ENCODE peak calls at places on chromosomes 7 and 10, in seven cellular contexts. One of them, this sample, is unnamed.

GRCh38 chr7:11424006-11424405 is 408.0 kb downstream of the THSD7A start:
- DNase-seq in fibroblast of lung: no peak
- DNase-seq in nephron progenitor cell: no peak
- DNase-seq in neural progenitor cell: no peak
- DNase-seq in IMR-90: no peak
- DNase-seq in fibroblast of villous mesenchyme: no peak
- DNase-seq in endodermal cell: no peak
- DNase-seq in this sample: no peak

GRCh38 chr7:114530074-114530611 is 115.5 kb downstream of the FOXP2 start:
- DNase-seq in fibroblast of lung: peak; percentile 43
- DNase-seq in nephron progenitor cell: no peak
- DNase-seq in neural progenitor cell: no peak
- DNase-seq in IMR-90: peak; percentile 36
- DNase-seq in fibroblast of villous mesenchyme: peak; percentile 82
- DNase-seq in endodermal cell: no peak
- DNase-seq in this sample: no peak

GRCh38 chr10:103859161-103860141 is 4.1 kb upstream of the SH3PXD2A start:
- DNase-seq in fibroblast of lung: peak; percentile 80
- DNase-seq in nephron progenitor cell: peak; percentile 69
- DNase-seq in neural progenitor cell: peak; percentile 71
- DNase-seq in IMR-90: peak; percentile 74
- DNase-seq in fibroblast of villous mesenchyme: peak; percentile 79
- DNase-seq in endodermal cell: peak; percentile 93
- DNase-seq in this sample: peak; percentile 82

GRCh38 chr7:93944673-93945072 is 23.1 kb downstream of the GNG11 start:
- DNase-seq in fibroblast of lung: no peak
- DNase-seq in nephron progenitor cell: no peak
- DNase-seq in neural progenitor cell: no peak
- DNase-seq in IMR-90: peak; percentile 38
- DNase-seq in fibroblast of villous mesenchyme: peak; percentile 53
- DNase-seq in endodermal cell: no peak
- DNase-seq in this sample: peak; percentile 77

GRCh38 chr10:14665304-14665703 is 109.4 kb downstream of the FAM107B start:
- DNase-seq in fibroblast of lung: peak; percentile 19
- DNase-seq in nephron progenitor cell: no peak
- DNase-seq in neural progenitor cell: no peak
- DNase-seq in IMR-90: no peak
- DNase-seq in fibroblast of villous mesenchyme: peak; percentile 27
- DNase-seq in endodermal cell: no peak
- DNase-seq in this sample: peak; percentile 8

GRCh38 chr10:69352569-69353264 is 64.0 kb downstream of the TACR2 start:
- DNase-seq in fibroblast of lung: peak; percentile 75
- DNase-seq in nephron progenitor cell: no peak
- DNase-seq in neural progenitor cell: no peak
- DNase-seq in IMR-90: peak; percentile 80
- DNase-seq in fibroblast of villous mesenchyme: peak; percentile 86
- DNase-seq in endodermal cell: no peak
- DNase-seq in this sample: peak; percentile 80

GRCh38 chr10:43267811-43268210 is 946 bp upstream of the RASGEF1A start:
- DNase-seq in fibroblast of lung: no peak
- DNase-seq in nephron progenitor cell: no peak
- DNase-seq in neural progenitor cell: no peak
- DNase-seq in IMR-90: no peak
- DNase-seq in fibroblast of villous mesenchyme: no peak
- DNase-seq in endodermal cell: no peak
- DNase-seq in this sample: no peak

GRCh38 chr10:98349508-98349922 is 65.5 kb downstream of the PYROXD2 start:
- DNase-seq in fibroblast of lung: peak; percentile 99
- DNase-seq in nephron progenitor cell: no peak
- DNase-seq in neural progenitor cell: no peak
- DNase-seq in IMR-90: peak; percentile 99
- DNase-seq in fibroblast of villous mesenchyme: peak; percentile 99
- DNase-seq in endodermal cell: no peak
- DNase-seq in this sample: peak; percentile 100

GRCh38 chr7:26653966-26654365 is 210.4 kb downstream of the SKAP2 start:
- DNase-seq in fibroblast of lung: no peak
- DNase-seq in nephron progenitor cell: no peak
- DNase-seq in neural progenitor cell: no peak
- DNase-seq in IMR-90: no peak
- DNase-seq in fibroblast of villous mesenchyme: no peak
- DNase-seq in endodermal cell: no peak
- DNase-seq in this sample: no peak

GRCh38 chr7:42315631-42316030 is 78.6 kb upstream of the GLI3 start:
- DNase-seq in fibroblast of lung: peak; percentile 47
- DNase-seq in nephron progenitor cell: no peak
- DNase-seq in neural progenitor cell: no peak
- DNase-seq in IMR-90: peak; percentile 1
- DNase-seq in fibroblast of villous mesenchyme: peak; percentile 54
- DNase-seq in endodermal cell: no peak
- DNase-seq in this sample: peak; percentile 71

GRCh38 chr7:126411032-126411820 is 841.5 kb downstream of the GRM8 start:
- DNase-seq in fibroblast of lung: no peak
- DNase-seq in nephron progenitor cell: no peak
- DNase-seq in neural progenitor cell: no peak
- DNase-seq in IMR-90: no peak
- DNase-seq in fibroblast of villous mesenchyme: no peak
- DNase-seq in endodermal cell: no peak
- DNase-seq in this sample: no peak

GRCh38 chr10:23535381-23535780 is 96.5 kb downstream of the OTUD1 start:
- DNase-seq in fibroblast of lung: no peak
- DNase-seq in nephron progenitor cell: no peak
- DNase-seq in neural progenitor cell: no peak
- DNase-seq in IMR-90: no peak
- DNase-seq in fibroblast of villous mesenchyme: no peak
- DNase-seq in endodermal cell: no peak
- DNase-seq in this sample: no peak
- TF ChIP-seq CTCF in fibroblast of lung: no peak
- TF ChIP-seq CTCF in nephron progenitor cell: no peak
- TF ChIP-seq CTCF in neural progenitor cell: peak; percentile 18
- TF ChIP-seq CTCF in IMR-90: no peak
- TF ChIP-seq CTCF in fibroblast of villous mesenchyme: no peak
- TF ChIP-seq CTCF in endodermal cell: peak; percentile 41
- TF ChIP-seq CTCF in this sample: no peak

GRCh38 chr10:61821153-61821552 is 80.3 kb upstream of the ARID5B start:
- DNase-seq in fibroblast of lung: no peak
- DNase-seq in nephron progenitor cell: no peak
- DNase-seq in neural progenitor cell: no peak
- DNase-seq in IMR-90: no peak
- DNase-seq in fibroblast of villous mesenchyme: no peak
- DNase-seq in endodermal cell: no peak
- DNase-seq in this sample: no peak

GRCh38 chr10:61815505-61815904 is 86.0 kb upstream of the ARID5B start:
- DNase-seq in fibroblast of lung: no peak
- DNase-seq in nephron progenitor cell: no peak
- DNase-seq in neural progenitor cell: no peak
- DNase-seq in IMR-90: no peak
- DNase-seq in fibroblast of villous mesenchyme: no peak
- DNase-seq in endodermal cell: no peak
- DNase-seq in this sample: no peak

GRCh38 chr10:61822781-61823230 is 78.7 kb upstream of the ARID5B start:
- DNase-seq in fibroblast of lung: no peak
- DNase-seq in nephron progenitor cell: no peak
- DNase-seq in neural progenitor cell: no peak
- DNase-seq in IMR-90: peak; percentile 47
- DNase-seq in fibroblast of villous mesenchyme: no peak
- DNase-seq in endodermal cell: no peak
- DNase-seq in this sample: no peak

GRCh38 chr10:61822096-61822495 is 79.4 kb upstream of the ARID5B start:
- DNase-seq in fibroblast of lung: no peak
- DNase-seq in nephron progenitor cell: no peak
- DNase-seq in neural progenitor cell: no peak
- DNase-seq in IMR-90: no peak
- DNase-seq in fibroblast of villous mesenchyme: no peak
- DNase-seq in endodermal cell: no peak
- DNase-seq in this sample: no peak

DNA sequence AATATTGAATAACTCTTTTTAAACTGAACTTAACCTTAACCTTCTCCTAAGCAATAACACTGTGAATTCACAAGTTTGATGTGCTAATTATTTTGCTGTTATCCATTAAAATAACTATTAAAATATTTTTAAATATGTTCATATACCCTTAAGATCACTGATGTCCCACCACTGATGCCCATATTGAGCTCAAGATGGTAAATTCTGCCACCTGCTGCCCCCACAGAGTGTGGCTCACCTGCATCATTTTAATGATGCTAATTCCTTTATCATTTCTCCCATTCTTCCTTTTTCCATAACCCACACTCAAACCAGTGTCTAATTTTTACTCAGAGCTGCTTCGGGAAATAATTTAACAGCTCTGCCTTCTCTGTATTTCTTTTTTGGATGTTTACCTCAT is 82.3 kb upstream of the ARID5B start:
- DNase-seq in fibroblast of lung: no peak
- DNase-seq in nephron progenitor cell: no peak
- DNase-seq in neural progenitor cell: no peak
- DNase-seq in IMR-90: no peak
- DNase-seq in fibroblast of villous mesenchyme: no peak
- DNase-seq in endodermal cell: no peak
- DNase-seq in this sample: no peak
- TF ChIP-seq CTCF in fibroblast of lung: no peak
- TF ChIP-seq CTCF in nephron progenitor cell: no peak
- TF ChIP-seq CTCF in neural progenitor cell: no peak
- TF ChIP-seq CTCF in IMR-90: no peak
- TF ChIP-seq CTCF in fibroblast of villous mesenchyme: no peak
- TF ChIP-seq CTCF in endodermal cell: no peak
- TF ChIP-seq CTCF in this sample: no peak

GRCh38 chr7:105013818-105014724 is at the start of gene KMT2E:
- DNase-seq in fibroblast of lung: peak; percentile 83
- DNase-seq in nephron progenitor cell: peak; percentile 93
- DNase-seq in neural progenitor cell: peak; percentile 95
- DNase-seq in IMR-90: peak; percentile 77
- DNase-seq in fibroblast of villous mesenchyme: peak; percentile 81
- DNase-seq in endodermal cell: peak; percentile 97
- DNase-seq in this sample: peak; percentile 91
- TF ChIP-seq CTCF in fibroblast of lung: no peak
- TF ChIP-seq CTCF in nephron progenitor cell: no peak
- TF ChIP-seq CTCF in neural progenitor cell: peak; percentile 11
- TF ChIP-seq CTCF in IMR-90: peak; percentile 20
- TF ChIP-seq CTCF in fibroblast of villous mesenchyme: no peak
- TF ChIP-seq CTCF in endodermal cell: peak; percentile 44
- TF ChIP-seq CTCF in this sample: peak; percentile 16

DNA sequence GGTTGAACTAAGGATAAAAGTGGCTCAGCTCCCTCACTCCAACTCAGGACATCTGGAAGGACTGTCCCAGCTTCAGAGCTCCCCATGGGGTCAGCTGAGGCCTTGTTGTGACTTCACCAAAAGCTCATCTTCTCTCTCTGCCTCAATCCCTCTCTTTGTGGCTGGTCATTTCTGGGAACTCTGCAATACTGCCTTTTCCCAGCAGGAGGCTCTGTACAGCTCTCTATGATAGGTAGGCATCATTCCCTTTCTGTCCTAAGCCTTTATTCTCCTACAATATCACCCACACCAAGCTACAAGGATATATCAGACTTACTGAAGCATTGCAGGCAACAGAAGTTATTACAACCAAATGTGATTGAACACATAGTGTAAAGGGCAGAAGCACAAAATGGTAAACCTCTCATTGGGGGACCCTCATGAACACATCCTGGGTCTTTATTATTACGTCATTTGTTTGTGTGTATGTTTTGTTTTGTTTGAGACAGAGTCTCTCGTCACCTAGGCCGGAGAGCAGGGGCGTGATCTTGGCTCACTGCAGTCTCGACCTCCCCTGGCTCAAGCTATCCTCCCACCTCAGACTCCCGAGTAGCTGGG is 36.7 kb upstream of the PRPS1L1 start:
- DNase-seq in fibroblast of lung: no peak
- DNase-seq in nephron progenitor cell: peak; percentile 48
- DNase-seq in neural progenitor cell: peak; percentile 46
- DNase-seq in IMR-90: no peak
- DNase-seq in fibroblast of villous mesenchyme: peak; percentile 12
- DNase-seq in endodermal cell: peak; percentile 87
- DNase-seq in this sample: peak; percentile 29
- TF ChIP-seq CTCF in fibroblast of lung: peak; percentile 41
- TF ChIP-seq CTCF in nephron progenitor cell: peak; percentile 43
- TF ChIP-seq CTCF in neural progenitor cell: peak; percentile 63
- TF ChIP-seq CTCF in IMR-90: peak; percentile 30
- TF ChIP-seq CTCF in fibroblast of villous mesenchyme: peak; percentile 70
- TF ChIP-seq CTCF in endodermal cell: peak; percentile 80
- TF ChIP-seq CTCF in this sample: peak; percentile 75

DNA sequence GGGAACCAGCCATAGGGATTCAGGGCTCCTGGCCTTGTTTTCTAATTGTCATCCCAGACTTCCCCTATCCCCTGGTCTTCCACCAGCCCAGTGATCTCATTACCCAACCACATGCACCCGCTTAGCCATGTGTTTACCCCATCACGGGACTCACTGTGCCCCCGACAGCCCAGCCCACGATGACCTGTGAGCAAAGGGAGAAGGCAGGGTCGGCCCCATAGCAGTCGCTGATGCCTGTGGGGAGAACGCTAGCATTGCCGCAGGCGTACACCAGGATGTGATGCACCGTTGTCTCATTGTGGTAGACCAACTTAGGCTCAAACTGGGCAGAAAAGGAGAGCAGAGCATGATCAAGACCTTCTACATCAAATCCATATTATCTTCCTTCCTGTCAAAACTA is 14.0 kb downstream of the PRSS58 start:
- DNase-seq in fibroblast of lung: no peak
- DNase-seq in nephron progenitor cell: no peak
- DNase-seq in neural progenitor cell: no peak
- DNase-seq in IMR-90: no peak
- DNase-seq in fibroblast of villous mesenchyme: no peak
- DNase-seq in endodermal cell: no peak
- DNase-seq in this sample: no peak
- TF ChIP-seq CTCF in fibroblast of lung: no peak
- TF ChIP-seq CTCF in nephron progenitor cell: no peak
- TF ChIP-seq CTCF in neural progenitor cell: no peak
- TF ChIP-seq CTCF in IMR-90: no peak
- TF ChIP-seq CTCF in fibroblast of villous mesenchyme: no peak
- TF ChIP-seq CTCF in endodermal cell: no peak
- TF ChIP-seq CTCF in this sample: no peak

GRCh38 chr10:113953505-113954272 is 90.0 kb upstream of the ADRB1 start:
- DNase-seq in fibroblast of lung: no peak
- DNase-seq in nephron progenitor cell: no peak
- DNase-seq in neural progenitor cell: no peak
- DNase-seq in IMR-90: no peak
- DNase-seq in fibroblast of villous mesenchyme: no peak
- DNase-seq in endodermal cell: no peak
- DNase-seq in this sample: no peak
- TF ChIP-seq CTCF in fibroblast of lung: no peak
- TF ChIP-seq CTCF in nephron progenitor cell: no peak
- TF ChIP-seq CTCF in neural progenitor cell: peak; percentile 17
- TF ChIP-seq CTCF in IMR-90: no peak
- TF ChIP-seq CTCF in fibroblast of villous mesenchyme: peak; percentile 25
- TF ChIP-seq CTCF in endodermal cell: peak; percentile 68
- TF ChIP-seq CTCF in this sample: peak; percentile 26

DNA sequence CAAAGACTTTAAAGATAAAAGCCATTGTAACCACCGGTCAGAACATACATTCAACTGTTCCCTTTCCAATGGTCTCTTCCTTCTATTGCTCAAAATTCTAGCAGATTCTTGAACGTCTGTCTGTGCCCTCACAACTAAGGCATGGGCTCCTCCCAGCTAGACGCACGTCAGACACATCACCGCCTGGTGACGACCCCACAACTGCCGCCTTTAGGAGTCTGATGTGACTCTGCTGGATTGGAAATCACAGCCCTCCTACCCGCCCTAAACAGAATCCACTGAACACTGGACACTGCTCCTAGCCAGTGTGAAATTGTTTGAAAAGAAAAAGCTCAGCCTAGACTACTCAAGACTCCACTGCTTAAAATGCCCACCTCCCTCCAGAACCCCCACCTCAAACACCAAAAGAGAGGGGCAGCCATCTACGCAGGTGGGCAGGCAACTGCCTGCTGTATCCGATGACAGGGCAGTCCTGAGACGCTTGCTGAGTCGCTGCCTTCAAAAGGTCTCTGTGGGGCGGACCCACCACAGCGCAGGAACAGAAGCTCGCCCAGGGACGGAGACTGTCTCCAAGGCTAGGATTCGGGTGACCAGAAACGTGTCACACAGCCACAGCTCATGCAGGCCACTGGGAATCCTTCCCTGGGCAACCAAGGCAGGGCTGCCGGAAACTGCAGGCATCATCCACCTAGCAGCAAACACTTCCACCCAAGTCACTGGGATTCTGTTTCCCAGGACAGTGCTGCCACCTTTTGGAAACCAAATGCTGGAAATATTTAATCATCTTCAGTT is 34.7 kb downstream of the GSDME start:
- DNase-seq in fibroblast of lung: peak; percentile 36
- DNase-seq in nephron progenitor cell: peak; percentile 22
- DNase-seq in neural progenitor cell: peak; percentile 54
- DNase-seq in IMR-90: no peak
- DNase-seq in fibroblast of villous mesenchyme: peak; percentile 46
- DNase-seq in endodermal cell: peak; percentile 77
- DNase-seq in this sample: peak; percentile 73
- TF ChIP-seq CTCF in fibroblast of lung: peak; percentile 16
- TF ChIP-seq CTCF in nephron progenitor cell: peak; percentile 31
- TF ChIP-seq CTCF in neural progenitor cell: peak; percentile 54
- TF ChIP-seq CTCF in IMR-90: no peak
- TF ChIP-seq CTCF in fibroblast of villous mesenchyme: peak; percentile 49
- TF ChIP-seq CTCF in endodermal cell: peak; percentile 71
- TF ChIP-seq CTCF in this sample: peak; percentile 22